ENCODE peak calls at places on chromosome 17, in six cellular contexts. P is A549, J is pancreas, H is left ventricle myocardium inferior, E is spleen, Q is cardiac muscle cell. Z is an unnamed sample.

GRCh38 chr17:2564876-2565275 is 28.6 kb upstream of the PAFAH1B1 start:
- DNase-seq in H (no peak), J (no peak), E (no peak), P (no peak), Q (peak; percentile 35), Z (no peak)

GRCh38 chr17:4394208-4395110 is 28.0 kb upstream of the UBE2G1 start:
- DNase-seq in J (no peak), H (no peak), E (no peak), P (no peak), Q (no peak), Z (no peak)

GRCh38 chr17:36920032-36921000 is 17.0 kb upstream of the LHX1 start:
- DNase-seq in Q (no peak), H (no peak), P (peak; percentile 89), J (no peak), E (no peak), Z (no peak)

GRCh38 chr17:34099859-34100258 is 155.2 kb upstream of the CCL2 start:
- DNase-seq in H (no peak), P (no peak), Q (no peak), E (no peak), J (no peak), Z (no peak)

GRCh38 chr17:16537130-16537458 is 31.9 kb downstream of the ZNF287 start:
- DNase-seq in Q (no peak), H (no peak), P (no peak), J (no peak), E (no peak), Z (no peak)

GRCh38 chr17:75641343-75641742 is 8.1 kb downstream of the SMIM5 start:
- DNase-seq in J (no peak), P (no peak), H (peak; percentile 58), E (no peak), Q (no peak), Z (no peak)

GRCh38 chr17:3535253-3535995 is 22.2 kb downstream of the TRPV3 start:
- DNase-seq in H (peak; percentile 71), J (peak; percentile 82), Q (peak; percentile 91), P (peak; percentile 90), E (peak; percentile 87), Z (no peak)

GRCh38 chr17:43176119-43176570 is 5.1 kb downstream of the NBR1 start:
- DNase-seq in Q (no peak), J (no peak), H (no peak), E (no peak), P (no peak), Z (no peak)

GRCh38 chr17:61261001-61261587 is 138.5 kb upstream of the TBX2 start:
- DNase-seq in Q (no peak), P (no peak), J (no peak), E (no peak), H (no peak), Z (no peak)

GRCh38 chr17:7614422-7615264 is at the start of gene FXR2:
- DNase-seq in H (peak; percentile 100), E (peak; percentile 99), J (peak; percentile 97), P (peak; percentile 99), Q (peak; percentile 100), Z (peak; percentile 100)

GRCh38 chr17:35596530-35597233 is 9.6 kb downstream of the AP2B1 start:
- DNase-seq in J (no peak), H (no peak), P (no peak), Q (no peak), E (no peak), Z (no peak)

GRCh38 chr17:73411330-73411747 is 99.5 kb upstream of the CDC42EP4 start:
- DNase-seq in E (peak; percentile 69), Q (no peak), J (no peak), H (no peak), P (no peak), Z (no peak)

GRCh38 chr17:69733171-69734014 is 318.9 kb downstream of the MAP2K6 start:
- DNase-seq in J (no peak), Q (peak; percentile 37), P (peak; percentile 8), H (peak; percentile 22), E (no peak), Z (no peak)

GRCh38 chr17:68201425-68201785 is 46.4 kb upstream of the AMZ2 start:
- DNase-seq in Q (no peak), E (no peak), P (no peak), J (no peak), H (no peak), Z (no peak)

DNA sequence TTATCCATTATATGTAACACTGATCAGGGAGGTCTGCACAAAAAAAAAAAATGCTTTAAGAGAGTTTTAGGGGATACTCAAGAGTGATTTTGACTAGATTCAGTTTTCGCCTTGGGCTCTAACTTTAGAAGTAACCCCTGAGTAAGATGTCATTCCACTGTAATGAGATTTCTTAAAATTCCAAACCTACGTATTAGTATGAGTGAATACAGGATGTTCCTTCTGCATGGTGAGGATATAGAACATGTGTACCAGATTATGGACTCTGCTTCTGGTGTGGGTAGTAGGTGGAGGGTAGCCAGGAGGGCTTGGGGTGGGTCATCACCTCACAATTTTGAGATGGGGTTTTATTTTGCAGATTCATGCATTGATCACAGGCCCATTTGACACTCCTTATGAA is 4.3 kb downstream of the UBE2Z start:
- DNase-seq in H (no peak), Q (no peak), E (no peak), P (no peak), J (no peak), Z (no peak)
- H3K27ac ChIP-seq in H (no peak overlapping the region), Q (no peak overlapping the region), E (no peak overlapping the region), P (no peak overlapping the region), J (no peak overlapping the region), Z (no peak overlapping the region)

DNA sequence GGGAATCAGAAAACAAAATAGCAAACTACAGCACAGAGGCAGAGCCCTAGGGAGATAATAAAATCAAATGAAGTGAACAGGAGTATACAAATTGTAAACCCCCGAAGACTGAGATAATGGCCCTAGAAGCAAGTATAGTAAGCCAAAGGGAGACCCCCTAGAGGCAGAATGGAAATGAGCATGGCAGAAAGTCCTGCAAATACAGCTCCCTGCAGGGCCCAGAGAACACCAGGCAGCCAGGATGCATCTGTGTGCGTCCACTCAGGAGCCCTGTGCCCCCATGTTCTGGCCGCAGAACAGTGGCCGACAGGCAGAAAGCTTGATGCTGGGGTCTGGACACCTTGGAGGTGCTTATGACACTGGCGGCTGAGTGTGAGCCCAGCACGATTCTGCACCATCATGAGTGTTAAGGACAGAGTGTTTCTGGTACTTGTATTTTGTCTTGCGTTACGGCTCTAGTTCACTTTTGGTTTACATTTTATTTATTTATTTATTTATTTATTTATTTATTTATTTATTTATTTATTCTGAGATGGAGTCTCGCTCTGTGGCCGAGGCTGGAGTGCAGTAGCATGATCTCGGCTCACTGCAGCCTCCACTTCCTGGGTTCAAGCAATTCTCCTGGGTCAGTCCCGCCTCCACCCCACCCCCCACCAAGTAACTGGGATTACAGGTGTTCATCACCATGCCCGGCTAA is 48.7 kb downstream of the RGS9 start:
- DNase-seq in J (no peak), H (no peak), Q (no peak), E (no peak), P (no peak), Z (no peak)
- TF ChIP-seq CTCF in J (no peak), H (no peak), Q (no peak), E (no peak), P (no peak), Z (no peak)

GRCh38 chr17:82496529-82497434 is 22.8 kb upstream of the FOXK2 start:
- DNase-seq in J (peak; percentile 97), E (peak; percentile 100), H (peak; percentile 98), Q (peak; percentile 95), P (peak; percentile 96), Z (peak; percentile 95)
- H3K4me3 ChIP-seq in J (peak overlapping the region; percentile 61), E (peak overlapping the region; percentile 57), H (peak overlapping the region; percentile 68), Q (peak overlapping the region; percentile 48), P (peak overlapping the region; percentile 54), Z (peak overlapping the region; percentile 80)

GRCh38 chr17:42135664-42136653 is 13.4 kb downstream of the HSPB9 start:
- DNase-seq in J (peak; percentile 82), H (peak; percentile 75), E (peak; percentile 86), P (peak; percentile 76), Q (peak; percentile 86), Z (no peak)

GRCh38 chr17:42133461-42134041 is 10.9 kb downstream of the HSPB9 start:
- DNase-seq in Q (no peak), E (peak; percentile 89), P (no peak), H (no peak), J (no peak), Z (no peak)

GRCh38 chr17:42139093-42139492 is 15.7 kb downstream of the RAB5C start:
- DNase-seq in Q (no peak), P (no peak), H (no peak), E (no peak), J (no peak), Z (no peak)

GRCh38 chr17:42135151-42135550 is 12.5 kb downstream of the HSPB9 start:
- DNase-seq in Q (no peak), J (no peak), H (no peak), E (no peak), P (no peak), Z (no peak)

DNA sequence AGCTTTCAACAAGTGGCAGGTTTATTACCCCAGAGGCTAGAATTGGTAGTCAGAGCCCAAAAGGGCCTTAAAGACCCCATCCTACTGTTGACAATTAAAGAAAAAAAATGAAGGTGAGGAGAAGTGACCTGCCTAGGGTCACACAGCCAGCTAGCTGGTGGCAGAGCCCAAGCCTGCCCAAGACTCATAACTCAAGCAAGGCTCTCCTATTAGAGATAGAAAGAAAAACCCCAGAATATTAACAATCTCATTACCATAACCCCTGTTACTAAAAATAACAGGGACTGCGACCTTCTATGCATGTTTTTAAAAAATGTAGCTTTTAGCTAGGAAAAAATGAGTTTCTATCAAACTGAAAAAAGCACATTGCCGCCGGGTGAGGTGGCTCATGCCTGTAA is 14.0 kb downstream of the HSPB9 start:
- DNase-seq in P (no peak), J (no peak), H (no peak), E (no peak), Q (no peak), Z (no peak)
- H3K27ac ChIP-seq in P (peak overlapping the region; percentile 68), J (peak overlapping the region; percentile 65), H (peak overlapping the region; percentile 90), E (peak overlapping the region; percentile 85), Q (no peak overlapping the region), Z (peak overlapping the region; percentile 57)

GRCh38 chr17:30821751-30822723 is 2.5 kb downstream of the CRLF3 start:
- DNase-seq in H (no peak), J (no peak), Q (no peak), P (no peak), E (no peak), Z (no peak)
- TF ChIP-seq CTCF in H (no peak), J (no peak), Q (no peak), P (peak; percentile 11), E (no peak), Z (no peak)